ENCODE peak calls at places on chromosomes 6 and 20, in eight cellular contexts. J is brain microvascular endothelial cell, C is H1, Y is AG10803, S is pancreas, V is bronchial epithelial cell, M is HFF-Myc, T is BE2C. G is an unnamed sample.

GRCh38 chr20:21435576-21435975 is 38.2 kb upstream of the NKX2-4 start:
- DNase-seq in V (no peak), M (no peak), S (no peak), T (no peak), J (no peak), Y (peak), C (no peak), G (no peak)

GRCh38 chr6:23111984-23112383 is 542.6 kb downstream of the HDGFL1 start:
- DNase-seq in Y (peak), C (no peak), T (no peak), S (no peak), M (no peak), J (peak), V (no peak), G (no peak)

GRCh38 chr20:48616481-48616880 is 211.3 kb downstream of the PREX1 start:
- DNase-seq in C (no peak), T (peak), V (no peak), S (no peak), J (no peak), Y (no peak), M (no peak), G (no peak)

GRCh38 chr20:52889225-52889624 is 82.9 kb upstream of the TSHZ2 start:
- DNase-seq in Y (peak), J (no peak), V (peak), C (no peak), S (no peak), M (no peak), T (no peak), G (no peak)

GRCh38 chr6:69145062-69145461 is 510.0 kb downstream of the ADGRB3 start:
- DNase-seq in S (no peak), J (no peak), Y (no peak), M (no peak), C (no peak), V (no peak), T (no peak), G (peak)

GRCh38 chr6:161406633-161407032 is 132.8 kb upstream of the AGPAT4 start:
- DNase-seq in M (no peak), C (no peak), Y (peak), S (no peak), J (peak), V (peak), T (no peak), G (no peak)

GRCh38 chr6:157471895-157472686 is 91.1 kb downstream of the ZDHHC14 start:
- DNase-seq in C (no peak), Y (no peak), M (no peak), V (no peak), S (no peak), J (no peak), T (no peak), G (no peak)

GRCh38 chr6:37083243-37084138 is 78.0 kb downstream of the FGD2 start:
- DNase-seq in T (peak), J (peak), C (no peak), V (peak), Y (peak), S (no peak), M (no peak), G (peak)

GRCh38 chr6:143677891-143678737 is at the start of gene PHACTR2:
- DNase-seq in C (peak), M (no peak), J (peak), V (peak), Y (peak), S (peak), T (peak), G (peak)

GRCh38 chr20:1328680-1329330 is at the start of gene SDCBP2:
- DNase-seq in Y (no peak), S (peak), V (peak), M (no peak), T (no peak), C (no peak), J (no peak), G (no peak)

GRCh38 chr20:64228086-64228485 is 27.5 kb upstream of the PCMTD2 start:
- DNase-seq in T (no peak), C (no peak), S (no peak), J (no peak), Y (no peak), V (no peak), M (no peak), G (no peak)

GRCh38 chr6:20793174-20793573 is 258.9 kb downstream of the CDKAL1 start:
- DNase-seq in M (no peak), J (no peak), V (no peak), C (no peak), Y (no peak), S (no peak), T (no peak), G (no peak)

GRCh38 chr6:129817332-129817731 is 43.8 kb downstream of the TMEM244 start:
- DNase-seq in Y (no peak), S (no peak), C (no peak), V (no peak), J (no peak), M (no peak), T (no peak), G (no peak)

GRCh38 chr6:28349892-28350737 is at the start of gene ZKSCAN3:
- DNase-seq in C (peak), J (peak), V (peak), T (peak), M (peak), Y (peak), S (peak), G (peak)

GRCh38 chr20:59365611-59366284 is 65.3 kb downstream of the EDN3 start:
- DNase-seq in Y (no peak), S (no peak), V (no peak), M (no peak), T (no peak), J (no peak), C (no peak), G (peak)

GRCh38 chr6:85065831-85066230 is 301.4 kb upstream of the TBX18 start:
- DNase-seq in S (no peak), Y (peak), T (no peak), M (no peak), J (no peak), V (no peak), C (no peak), G (no peak)

GRCh38 chr6:9140861-9141534 is 705.7 kb upstream of the SLC35B3 start:
- DNase-seq in C (no peak), J (no peak), T (no peak), S (no peak), V (peak), Y (peak), M (no peak), G (no peak)

GRCh38 chr6:6927437-6928361 is 180.1 kb upstream of the RREB1 start:
- DNase-seq in C (no peak), Y (no peak), M (no peak), V (no peak), J (no peak), T (peak), S (no peak), G (peak)

GRCh38 chr6:96542702-96543101 is 20.2 kb upstream of the FHL5 start:
- DNase-seq in T (peak), Y (no peak), J (no peak), C (no peak), V (peak), S (no peak), M (no peak), G (no peak)

GRCh38 chr6:146851837-146852236 is 253.1 kb downstream of the ADGB start:
- DNase-seq in V (peak), S (no peak), Y (peak), C (no peak), M (peak), T (no peak), J (peak), G (no peak)

GRCh38 chr20:25863536-25864325 is 167.1 kb upstream of the ZNF337 start:
- DNase-seq in T (no peak), C (no peak), Y (no peak), V (peak), J (no peak), S (peak), M (no peak), G (peak)

GRCh38 chr6:38636027-38636426 is 3.7 kb downstream of the BTBD9 start:
- DNase-seq in Y (no peak), C (no peak), J (no peak), M (no peak), S (no peak), T (no peak), V (no peak), G (no peak)

GRCh38 chr6:124389127-124389526 is 573.1 kb upstream of the RNF217 start:
- DNase-seq in V (no peak), T (no peak), J (no peak), C (no peak), S (no peak), M (no peak), Y (no peak), G (no peak)

GRCh38 chr6:34370371-34370770 is 22.1 kb downstream of the NUDT3 start:
- DNase-seq in T (no peak), S (no peak), C (no peak), J (no peak), Y (no peak), V (no peak), M (no peak), G (no peak)

GRCh38 chr20:4326194-4327065 is 311.1 kb upstream of the RNF24 start:
- DNase-seq in Y (no peak), V (peak), T (no peak), M (no peak), C (no peak), S (no peak), J (no peak), G (no peak)

GRCh38 chr6:5471044-5471443 is 209.7 kb downstream of the FARS2 start:
- DNase-seq in M (peak), Y (peak), C (peak), V (peak), T (peak), S (no peak), J (peak), G (peak)

GRCh38 chr20:11329271-11329670 is 588.4 kb upstream of the BTBD3 start:
- DNase-seq in C (no peak), V (peak), J (no peak), S (no peak), T (no peak), M (no peak), Y (no peak), G (no peak)

GRCh38 chr20:51382986-51383821 is 159.3 kb downstream of the NFATC2 start:
- DNase-seq in M (no peak), V (peak), J (no peak), C (no peak), Y (peak), T (no peak), S (peak), G (no peak)

GRCh38 chr20:38213607-38213940 is 47.0 kb downstream of the KIAA1755 start:
- DNase-seq in V (no peak), J (peak), T (no peak), C (no peak), M (no peak), S (no peak), Y (no peak), G (no peak)

GRCh38 chr6:33570806-33571636 is 9.1 kb downstream of the BAK1 start:
- DNase-seq in V (no peak), C (no peak), Y (peak), M (peak), J (peak), T (peak), S (peak), G (peak)

GRCh38 chr6:148869589-148869988 is 122.8 kb downstream of the UST start:
- DNase-seq in V (peak), S (no peak), M (peak), T (no peak), J (peak), C (no peak), Y (peak), G (no peak)

GRCh38 chr6:53938810-53939209 is 144.0 kb downstream of the LRRC1 start:
- DNase-seq in M (no peak), C (no peak), V (no peak), J (no peak), Y (peak), S (no peak), T (no peak), G (no peak)

GRCh38 chr6:23180504-23181293 is 611.3 kb downstream of the HDGFL1 start:
- DNase-seq in V (no peak), M (peak), Y (peak), T (peak), S (peak), J (peak), C (no peak), G (peak)

GRCh38 chr20:3821996-3822395 is 1.6 kb downstream of the AP5S1 start:
- DNase-seq in Y (no peak), S (no peak), T (no peak), V (no peak), M (no peak), C (no peak), J (no peak), G (no peak)

GRCh38 chr6:134821397-134821796 is 128.5 kb downstream of the ALDH8A1 start:
- DNase-seq in S (no peak), T (no peak), J (no peak), M (no peak), C (no peak), Y (no peak), V (no peak), G (no peak)

GRCh38 chr6:37674161-37674560 is 23.5 kb downstream of the MDGA1 start:
- DNase-seq in T (peak), S (no peak), M (no peak), Y (no peak), C (no peak), J (no peak), V (no peak), G (no peak)

GRCh38 chr20:48760403-48760889 is 67.4 kb downstream of the PREX1 start:
- DNase-seq in M (no peak), C (no peak), T (no peak), Y (peak), S (no peak), V (peak), J (peak), G (no peak)

GRCh38 chr20:48738094-48738398 is 89.8 kb downstream of the PREX1 start:
- DNase-seq in J (no peak), M (no peak), Y (no peak), T (no peak), S (no peak), C (no peak), V (no peak), G (no peak)

GRCh38 chr6:169229611-169230321 is 23.9 kb downstream of the THBS2 start:
- DNase-seq in J (no peak), V (no peak), S (no peak), M (no peak), Y (peak), C (no peak), T (no peak), G (no peak)

DNA sequence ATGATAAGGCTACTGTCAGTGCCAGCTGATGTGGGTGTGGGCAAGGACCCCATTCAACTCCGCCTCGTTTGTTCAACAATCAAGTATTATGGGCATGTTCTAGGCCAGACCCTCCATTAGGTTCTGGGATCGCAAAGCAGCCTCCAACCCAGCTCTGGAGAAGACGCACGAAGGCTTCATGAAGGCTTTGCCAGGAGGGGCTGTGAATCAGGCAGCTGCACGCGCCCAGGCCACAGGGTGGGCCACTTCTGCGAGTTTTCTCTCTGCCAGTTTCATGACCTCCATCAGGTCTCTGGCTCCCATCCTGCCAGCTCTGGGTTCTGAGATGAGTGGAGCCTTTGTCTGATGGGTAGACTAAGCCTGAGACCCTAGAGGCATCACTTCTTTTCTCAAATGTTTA is 177.0 kb downstream of the MRPL14 start:
- DNase-seq in T (no peak), S (no peak), C (no peak), V (no peak), J (no peak), Y (no peak), M (no peak), G (no peak)
- H3K4me3 ChIP-seq in T (no peak), S (no peak), C (no peak), V (no peak), J (no peak), Y (no peak), M (no peak), G (no peak)

DNA sequence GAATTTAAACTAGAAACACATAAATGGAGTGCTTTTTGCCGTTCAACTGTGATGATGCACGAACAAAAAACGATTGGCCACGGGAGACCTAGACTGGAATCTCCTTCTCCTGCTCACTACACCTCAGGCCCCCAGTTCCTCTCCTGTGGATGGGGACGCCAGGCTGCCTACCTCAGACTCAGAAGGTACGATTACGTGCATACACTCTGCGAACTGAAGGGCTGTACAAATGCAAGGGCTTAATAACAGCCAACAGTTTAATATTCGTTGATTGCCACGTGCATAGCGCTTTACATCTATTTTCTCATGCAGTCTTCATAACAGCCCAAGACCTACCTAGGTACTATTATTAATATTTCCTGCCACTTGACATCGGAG is 495 bp upstream of the ARMC2 start:
- DNase-seq in V (no peak), T (no peak), S (no peak), Y (no peak), C (no peak), J (no peak), M (no peak), G (no peak)
- H3K4me3 ChIP-seq in V (peak), T (peak), S (peak), Y (peak), C (peak), J (peak), M (peak), G (peak)

DNA sequence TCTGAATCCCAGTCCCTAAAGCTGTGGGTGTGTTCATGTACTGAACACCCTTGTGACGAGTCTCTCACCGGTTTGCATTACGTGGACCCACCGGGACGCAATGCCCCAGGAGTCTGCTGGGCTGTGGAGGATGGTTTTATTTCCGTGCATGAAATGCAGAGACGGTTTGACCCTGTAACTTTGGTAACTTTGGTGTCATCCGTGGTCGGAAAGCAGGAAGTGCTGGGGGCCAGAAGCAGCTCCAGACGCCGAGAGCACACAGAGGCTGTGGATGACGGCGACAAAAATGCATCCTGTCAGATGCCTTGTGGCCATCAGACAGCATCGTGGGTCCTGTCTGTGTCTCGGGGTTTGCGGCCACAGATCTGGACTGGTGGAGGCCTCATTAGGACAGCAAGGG is 7.2 kb downstream of the BHLHE23 start:
- DNase-seq in V (no peak), M (no peak), Y (no peak), S (no peak), J (no peak), T (no peak), C (no peak), G (no peak)
- H3K4me3 ChIP-seq in V (no peak), M (no peak), Y (no peak), S (no peak), J (no peak), T (no peak), C (no peak), G (no peak)

DNA sequence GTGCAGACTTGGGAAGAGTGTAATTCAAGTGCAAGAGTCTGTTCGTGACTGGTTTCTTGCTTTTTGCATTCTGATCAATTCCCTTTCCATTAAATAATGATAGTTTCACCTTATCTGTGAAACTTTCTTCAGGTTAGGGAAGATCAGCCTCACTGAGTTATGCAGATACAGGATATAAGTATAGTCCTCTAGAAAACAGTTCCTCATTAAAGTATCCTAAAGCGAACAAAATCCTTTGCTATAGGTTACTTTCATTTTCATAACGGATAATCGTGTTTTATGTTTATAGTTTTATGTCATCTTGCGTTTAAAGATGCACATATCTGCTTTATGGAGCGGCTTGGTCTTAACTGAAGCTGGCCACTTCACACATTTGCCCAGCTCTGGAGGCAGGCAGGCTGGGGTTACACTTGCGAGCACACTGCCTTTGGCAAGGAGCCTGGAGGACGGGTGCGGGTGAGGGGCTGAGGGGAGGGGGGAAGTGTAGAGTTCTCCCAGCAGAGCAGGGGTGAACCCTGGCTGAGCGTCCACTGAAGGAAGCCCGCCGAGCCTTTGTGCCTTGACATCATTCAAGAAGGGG is 123.5 kb upstream of the IFNGR1 start:
- DNase-seq in V (no peak), S (no peak), M (no peak), Y (no peak), T (peak), C (no peak), J (no peak), G (no peak)
- H3K4me3 ChIP-seq in V (no peak), S (no peak), M (no peak), Y (no peak), T (peak), C (no peak), J (peak), G (no peak)

GRCh38 chr20:46689754-46690085 is 476 bp upstream of the TP53RK start:
- DNase-seq in J (no peak), S (no peak), T (no peak), C (no peak), M (no peak), V (no peak), Y (no peak), G (no peak)
- H3K4me3 ChIP-seq in J (peak), S (peak), T (peak), C (peak), M (peak), V (peak), Y (peak), G (peak)

GRCh38 chr6:167094436-167094819 is 28.5 kb upstream of the CCR6 start:
- DNase-seq in M (no peak), S (no peak), V (no peak), J (peak), C (no peak), Y (no peak), T (no peak), G (no peak)

GRCh38 chr6:167092672-167093339 is 30.1 kb upstream of the CCR6 start:
- DNase-seq in J (no peak), T (no peak), V (no peak), Y (no peak), C (no peak), S (no peak), M (no peak), G (no peak)

GRCh38 chr6:167093922-167094432 is 28.9 kb upstream of the CCR6 start:
- DNase-seq in S (no peak), T (no peak), C (no peak), J (no peak), Y (no peak), V (no peak), M (no peak), G (peak)

GRCh38 chr6:167094820-167095637 is 27.9 kb upstream of the CCR6 start:
- DNase-seq in S (no peak), C (no peak), Y (no peak), J (no peak), V (no peak), M (no peak), T (no peak), G (no peak)

DNA sequence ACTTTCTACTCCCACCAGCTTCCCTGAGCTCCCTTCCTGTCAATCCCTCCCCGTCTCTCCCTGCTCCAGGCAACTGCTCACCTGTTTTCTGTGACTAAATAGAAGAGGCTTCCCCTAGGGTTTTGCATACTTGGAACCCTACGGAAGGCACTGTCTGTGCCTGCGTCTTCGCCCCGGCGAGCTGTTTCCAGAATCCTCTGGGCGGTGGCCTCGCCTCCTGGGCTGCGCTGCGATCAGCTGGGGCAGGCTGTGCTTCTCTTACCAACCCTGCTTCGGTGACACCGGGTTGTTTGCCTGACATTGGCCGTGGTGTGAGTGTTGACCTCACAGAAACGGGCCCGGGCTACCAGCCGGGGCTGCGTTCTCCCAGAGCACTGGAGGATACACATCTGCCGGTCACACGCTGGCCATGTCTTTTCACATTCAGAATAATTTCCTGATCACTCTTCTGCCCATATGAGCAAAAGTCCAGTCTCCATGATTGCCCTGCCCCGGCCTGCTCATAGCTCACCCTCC is 29.4 kb upstream of the CCR6 start:
- DNase-seq in T (no peak), M (no peak), J (no peak), Y (no peak), S (no peak), C (no peak), V (no peak), G (no peak)
- H3K4me3 ChIP-seq in T (no peak), M (no peak), J (no peak), Y (no peak), S (no peak), C (no peak), V (no peak), G (no peak)